ENCODE peak calls at places on chromosomes 4 and X, in four cellular contexts. One of them, this sample, is unnamed.

GRCh38 chr4:18954538-18954937 is 933.0 kb upstream of the LCORL start:
- DNase-seq in K562: no peak
- DNase-seq in GM12878: no peak
- DNase-seq in HepG2: no peak
- DNase-seq in this sample: no peak

GRCh38 chr4:159505275-159505975 is 402.5 kb downstream of the RAPGEF2 start:
- DNase-seq in HepG2: no peak
- DNase-seq in GM12878: no peak
- DNase-seq in K562: no peak
- DNase-seq in this sample: no peak

GRCh38 chr4:48167538-48168263 is 33.7 kb upstream of the TXK start:
- DNase-seq in GM12878: no peak
- DNase-seq in HepG2: no peak
- DNase-seq in K562: no peak
- DNase-seq in this sample: no peak

GRCh38 chr4:110622841-110623709 is at the start of gene PITX2:
- DNase-seq in GM12878: no peak
- DNase-seq in K562: peak; percentile 51
- DNase-seq in HepG2: no peak
- DNase-seq in this sample: peak; percentile 100

GRCh38 chr4:117481742-117482141 is 396.4 kb upstream of the TRAM1L1 start:
- DNase-seq in HepG2: no peak
- DNase-seq in K562: no peak
- DNase-seq in GM12878: no peak
- DNase-seq in this sample: no peak

GRCh38 chr4:73434311-73434710 is 1.7 kb upstream of the AFP start:
- DNase-seq in HepG2: peak; percentile 45
- DNase-seq in GM12878: no peak
- DNase-seq in K562: peak; percentile 13
- DNase-seq in this sample: no peak

GRCh38 chr4:76872556-76872955 is 25.4 kb downstream of the SOWAHB start:
- DNase-seq in HepG2: no peak
- DNase-seq in K562: no peak
- DNase-seq in GM12878: no peak
- DNase-seq in this sample: no peak

GRCh38 chrX:115531818-115532403 is 29.1 kb upstream of the PLS3 start:
- DNase-seq in GM12878: no peak
- DNase-seq in HepG2: no peak
- DNase-seq in K562: no peak
- DNase-seq in this sample: no peak

GRCh38 chr4:86661006-86661405 is 66.9 kb downstream of the PTPN13 start:
- DNase-seq in GM12878: no peak
- DNase-seq in K562: no peak
- DNase-seq in HepG2: no peak
- DNase-seq in this sample: no peak

GRCh38 chr4:48268956-48269860 is at the start of gene TEC:
- DNase-seq in K562: peak; percentile 64
- DNase-seq in HepG2: no peak
- DNase-seq in GM12878: no peak
- DNase-seq in this sample: peak; percentile 71

GRCh38 chrX:22686138-22686541 is 313.6 kb upstream of the DDX53 start:
- DNase-seq in HepG2: no peak
- DNase-seq in GM12878: no peak
- DNase-seq in K562: no peak
- DNase-seq in this sample: peak; percentile 9

GRCh38 chrX:1531106-1531890 is 5.7 kb downstream of the P2RY8 start:
- DNase-seq in K562: no peak
- DNase-seq in HepG2: no peak
- DNase-seq in GM12878: no peak
- DNase-seq in this sample: no peak

GRCh38 chrX:132216806-132217202 is 2.4 kb downstream of the RAP2C start:
- DNase-seq in K562: no peak
- DNase-seq in HepG2: no peak
- DNase-seq in GM12878: no peak
- DNase-seq in this sample: no peak

GRCh38 chr4:56995525-56995924 is 16.8 kb downstream of the POLR2B start:
- DNase-seq in GM12878: no peak
- DNase-seq in K562: no peak
- DNase-seq in HepG2: no peak
- DNase-seq in this sample: no peak

GRCh38 chrX:150680974-150681373 is 12.2 kb upstream of the MTMR1 start:
- DNase-seq in GM12878: no peak
- DNase-seq in K562: no peak
- DNase-seq in HepG2: peak; percentile 7
- DNase-seq in this sample: no peak

GRCh38 chr4:168409089-168409801 is 71.0 kb downstream of the DDX60L start:
- DNase-seq in K562: no peak
- DNase-seq in GM12878: no peak
- DNase-seq in HepG2: no peak
- DNase-seq in this sample: no peak

GRCh38 chr4:18020145-18020670 is 1.3 kb downstream of the LCORL start:
- DNase-seq in HepG2: no peak
- DNase-seq in GM12878: no peak
- DNase-seq in K562: no peak
- DNase-seq in this sample: no peak

GRCh38 chr4:95544433-95545103 is 4.2 kb downstream of the UNC5C start:
- DNase-seq in HepG2: no peak
- DNase-seq in GM12878: no peak
- DNase-seq in K562: no peak
- DNase-seq in this sample: no peak

DNA sequence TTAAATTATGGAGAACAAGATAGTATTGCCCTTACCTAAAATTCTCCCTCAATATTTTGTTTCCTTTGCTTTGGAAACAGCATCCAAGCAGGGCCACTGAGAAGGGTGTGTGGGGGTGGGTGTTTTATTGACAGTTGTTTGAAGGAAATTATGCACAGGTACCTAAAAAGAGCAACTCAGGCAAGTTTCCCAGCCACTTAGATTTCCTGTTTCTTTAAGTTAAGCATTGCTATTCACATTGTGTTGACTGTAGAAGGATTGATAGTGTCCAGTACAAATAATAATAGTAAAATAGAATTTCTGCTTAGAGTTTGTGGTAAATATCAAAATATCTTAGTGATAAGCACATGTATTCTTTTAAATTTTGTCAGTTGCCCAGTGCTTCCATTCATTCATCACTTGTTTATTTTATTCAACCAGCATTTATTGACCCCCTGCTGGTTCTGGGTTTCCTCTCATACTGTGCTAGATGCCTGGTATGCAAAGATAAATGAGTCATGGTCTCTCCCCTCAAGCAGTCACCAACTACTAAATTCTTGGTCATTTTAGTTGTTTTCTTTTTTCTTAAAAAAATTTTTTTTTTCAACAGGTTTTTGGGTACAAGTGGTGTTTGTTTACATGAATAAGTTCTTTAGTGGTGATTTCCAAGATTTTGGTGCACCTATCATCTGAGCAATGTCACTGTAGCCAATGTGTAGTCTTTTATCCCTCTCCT is 50.0 kb downstream of the GALNT7 start:
- DNase-seq in HepG2: no peak
- DNase-seq in GM12878: no peak
- DNase-seq in K562: peak; percentile 59
- DNase-seq in this sample: no peak
- TF ChIP-seq CREM in HepG2: no peak
- TF ChIP-seq CREM in GM12878: no peak
- TF ChIP-seq CREM in K562: no peak
- TF ChIP-seq CREM in this sample: no peak

GRCh38 chrX:37846558-37846933 is 825 bp downstream of the DYNLT3 start:
- DNase-seq in K562: no peak
- DNase-seq in GM12878: no peak
- DNase-seq in HepG2: no peak
- DNase-seq in this sample: no peak
- TF ChIP-seq USF2 in K562: no peak
- TF ChIP-seq USF2 in GM12878: no peak
- TF ChIP-seq USF2 in HepG2: no peak
- TF ChIP-seq USF2 in this sample: no peak

DNA sequence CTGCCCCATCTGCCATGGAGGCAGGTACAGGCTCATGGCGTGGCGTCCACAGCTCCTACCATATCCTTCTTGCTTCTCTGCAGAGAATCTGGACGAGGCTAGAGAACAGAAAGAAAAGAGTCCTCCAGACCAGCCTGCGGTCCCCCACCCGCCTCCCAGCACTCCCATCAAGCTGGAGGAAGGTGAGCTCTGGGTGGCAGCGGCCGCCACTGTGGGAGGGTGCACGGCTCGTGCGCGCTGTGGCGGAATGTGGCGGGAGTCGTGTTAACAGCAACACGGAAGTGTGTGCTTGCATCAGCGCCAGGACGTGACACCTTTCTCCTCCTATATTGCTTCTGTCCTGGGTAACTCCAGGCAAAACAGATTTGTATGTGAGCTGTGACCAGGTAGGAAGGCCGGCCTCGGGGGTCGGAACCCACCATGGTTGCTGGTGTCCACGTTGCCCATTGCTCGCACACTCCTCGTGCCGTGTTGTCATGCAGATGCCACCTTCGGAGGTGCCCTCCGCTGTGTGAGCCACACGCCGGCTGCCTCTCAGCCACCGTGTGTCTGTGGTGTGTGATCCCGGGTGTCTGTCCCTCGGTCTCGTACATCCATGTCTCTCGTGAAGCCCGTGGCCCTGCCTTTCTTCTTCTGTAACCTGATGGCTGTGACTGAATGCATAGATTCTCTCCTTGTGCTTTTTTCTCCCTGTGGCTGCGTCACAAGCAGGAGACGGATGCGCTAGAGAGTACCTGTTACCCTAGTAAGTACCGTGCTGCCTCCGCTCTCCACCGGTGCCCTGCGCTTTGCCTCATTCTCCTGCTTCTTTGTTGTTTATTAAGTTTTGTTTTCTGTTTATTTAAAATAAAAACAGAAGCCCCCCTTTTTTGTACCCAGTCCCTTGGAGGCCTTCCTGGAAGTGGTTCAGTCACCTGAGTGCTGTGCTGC is 37.0 kb downstream of the NOP14 start:
- DNase-seq in GM12878: no peak
- DNase-seq in K562: no peak
- DNase-seq in HepG2: no peak
- DNase-seq in this sample: no peak
- TF ChIP-seq CBFB in GM12878: no peak
- TF ChIP-seq CBFB in K562: no peak
- TF ChIP-seq CBFB in HepG2: no peak
- TF ChIP-seq CBFB in this sample: no peak

DNA sequence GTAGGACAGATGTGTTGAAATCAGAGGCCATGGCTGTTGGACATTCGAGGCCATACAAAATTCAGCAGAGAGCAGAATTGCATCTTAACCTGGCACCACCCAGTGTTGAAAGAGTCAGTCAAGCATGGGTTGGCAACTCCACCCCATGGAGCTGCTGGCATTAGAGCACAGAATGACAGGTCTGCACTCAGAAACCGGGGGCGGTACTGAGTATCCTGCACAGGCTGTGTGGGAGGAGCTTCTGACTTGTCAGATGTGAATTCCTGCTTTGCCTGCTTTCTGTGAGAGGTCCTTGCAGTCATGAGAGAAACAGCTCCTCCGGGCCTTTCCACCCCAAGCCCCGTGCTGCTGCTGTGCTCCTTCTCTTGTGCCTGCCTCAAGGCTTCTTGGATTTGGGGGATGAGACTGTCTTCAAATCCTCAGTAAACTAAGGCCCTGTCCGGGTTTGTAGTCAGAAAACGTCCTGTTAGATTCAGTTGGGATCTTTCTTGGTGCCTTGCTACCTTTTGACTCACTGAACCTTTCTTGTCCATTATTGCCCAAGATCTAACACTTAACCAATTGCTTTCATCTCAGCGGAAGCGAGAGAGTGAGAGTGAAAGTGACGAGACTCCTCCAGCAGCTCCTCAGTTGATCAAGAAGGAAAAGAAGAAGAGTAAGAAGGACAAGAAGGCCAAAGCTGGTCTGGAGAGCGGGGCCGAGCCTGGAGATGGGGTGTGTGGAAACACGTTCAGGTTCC is 13.1 kb downstream of the DKC1 start:
- DNase-seq in K562: no peak
- DNase-seq in GM12878: no peak
- DNase-seq in HepG2: no peak
- DNase-seq in this sample: no peak
- TF ChIP-seq CREM in K562: no peak
- TF ChIP-seq CREM in GM12878: no peak
- TF ChIP-seq CREM in HepG2: no peak
- TF ChIP-seq CREM in this sample: no peak

GRCh38 chr4:183444953-183445543 is 612 bp downstream of the CDKN2AIP start:
- DNase-seq in K562: no peak
- DNase-seq in HepG2: no peak
- DNase-seq in GM12878: no peak
- DNase-seq in this sample: peak; percentile 55
- TF ChIP-seq USF2 in K562: no peak
- TF ChIP-seq USF2 in HepG2: peak; percentile 5
- TF ChIP-seq USF2 in GM12878: no peak
- TF ChIP-seq USF2 in this sample: no peak

DNA sequence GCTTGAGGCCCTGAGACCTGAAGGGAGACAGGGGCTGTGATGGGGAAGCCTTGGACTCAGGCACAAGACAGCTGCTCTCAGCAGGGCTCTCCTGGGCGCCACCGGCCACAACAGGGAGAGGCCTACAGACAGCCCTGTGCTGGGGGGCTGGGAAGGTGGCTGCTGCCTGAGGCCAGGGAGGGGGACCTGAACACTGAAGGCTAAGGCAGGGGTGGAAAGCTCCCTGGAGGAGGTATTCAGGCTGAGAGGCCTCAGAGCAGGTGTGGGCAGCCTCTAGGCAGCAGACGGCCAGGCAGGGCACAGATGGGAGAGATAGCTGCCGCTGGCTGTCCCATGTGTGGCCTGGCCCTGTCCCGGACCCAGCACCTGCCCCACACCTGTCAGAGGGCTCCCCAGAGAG is 33.0 kb downstream of the TACC3 start:
- DNase-seq in GM12878: no peak
- DNase-seq in K562: no peak
- DNase-seq in HepG2: no peak
- DNase-seq in this sample: no peak
- TF ChIP-seq CBFB in GM12878: no peak
- TF ChIP-seq CBFB in K562: no peak
- TF ChIP-seq CBFB in HepG2: no peak
- TF ChIP-seq CBFB in this sample: no peak

DNA sequence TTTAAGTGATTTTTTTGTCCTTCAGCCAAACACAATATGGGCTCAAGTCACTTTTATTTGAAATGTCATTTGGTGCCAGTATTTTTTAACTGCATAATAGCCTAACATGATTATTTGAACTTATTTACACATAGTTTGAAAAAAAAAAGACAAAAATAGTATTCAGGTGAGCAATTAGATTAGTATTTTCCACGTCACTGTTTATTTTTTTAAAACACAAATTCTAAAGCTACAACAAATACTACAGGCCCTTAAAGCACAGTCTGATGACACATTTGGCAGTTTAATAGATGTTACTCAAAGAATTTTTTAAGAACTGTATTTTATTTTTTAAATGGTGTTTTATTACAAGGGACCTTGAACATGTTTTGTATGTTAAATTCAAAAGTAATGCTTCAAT is 62.1 kb downstream of the EDNRA start:
- DNase-seq in HepG2: no peak
- DNase-seq in K562: no peak
- DNase-seq in GM12878: no peak
- DNase-seq in this sample: no peak
- TF ChIP-seq CREM in HepG2: no peak
- TF ChIP-seq CREM in K562: no peak
- TF ChIP-seq CREM in GM12878: no peak
- TF ChIP-seq CREM in this sample: no peak

GRCh38 chrX:72258174-72258573 is 18.9 kb downstream of the RPS4X start:
- DNase-seq in GM12878: no peak
- DNase-seq in HepG2: peak; percentile 64
- DNase-seq in K562: peak; percentile 25
- DNase-seq in this sample: no peak
- TF ChIP-seq USF2 in GM12878: no peak
- TF ChIP-seq USF2 in HepG2: no peak
- TF ChIP-seq USF2 in K562: no peak
- TF ChIP-seq USF2 in this sample: no peak

This sample was measured in WTC11.